ENCODE peak calls at places on chromosomes 6 and 20, in six cellular contexts. S is H1, Q is H9, I is trophoblast cell, A is IMR-90, V is mesenchymal stem cell. C is an unnamed sample.

GRCh38 chr6:17393335-17394191 is at the start of gene CAP2:
- DNase-seq in S (peak; percentile 83), Q (peak; percentile 86), I (peak; percentile 23), A (peak; percentile 59), V (peak; percentile 75), C (peak; percentile 75)

GRCh38 chr20:61220131-61220530 is 31.9 kb upstream of the CDH4 start:
- DNase-seq in S (no peak), Q (no peak), I (no peak), A (no peak), V (no peak), C (no peak)

GRCh38 chr6:89530982-89531381 is 98.0 kb downstream of the ANKRD6 start:
- DNase-seq in S (no peak), Q (no peak), I (no peak), A (no peak), V (no peak), C (no peak)

GRCh38 chr6:37965964-37966676 is 146.6 kb downstream of the ZFAND3 start:
- DNase-seq in S (no peak), Q (no peak), I (no peak), A (peak; percentile 48), V (no peak), C (no peak)

GRCh38 chr20:46327557-46327956 is 19.3 kb upstream of the CDH22 start:
- DNase-seq in S (no peak), Q (no peak), I (no peak), A (no peak), V (no peak), C (no peak)

GRCh38 chr6:8389034-8389818 is 46.1 kb downstream of the SLC35B3 start:
- DNase-seq in S (no peak), Q (no peak), I (no peak), A (no peak), V (no peak), C (peak; percentile 4)

GRCh38 chr6:157070403-157071107 is 252.8 kb downstream of the TMEM242 start:
- DNase-seq in S (no peak), Q (no peak), I (peak; percentile 6), A (no peak), V (no peak), C (no peak)

GRCh38 chr6:158207452-158207788 is 39.3 kb downstream of the GTF2H5 start:
- DNase-seq in S (no peak), Q (no peak), I (peak; percentile 84), A (peak; percentile 48), V (peak; percentile 37), C (no peak)

GRCh38 chr20:44084891-44085290 is 102.1 kb downstream of the JPH2 start:
- DNase-seq in S (no peak), Q (no peak), I (no peak), A (no peak), V (no peak), C (no peak)

GRCh38 chr6:112337209-112337638 is 9.9 kb upstream of the RFPL4B start:
- DNase-seq in S (peak; percentile 50), Q (peak; percentile 71), I (peak; percentile 44), A (peak; percentile 83), V (peak; percentile 81), C (peak; percentile 59)

GRCh38 chr6:116624036-116624805 is 7.9 kb downstream of the RSPH4A start:
- DNase-seq in S (no peak), Q (no peak), I (no peak), A (no peak), V (no peak), C (no peak)

GRCh38 chr6:105510746-105511145 is 107.9 kb upstream of the PREP start:
- DNase-seq in S (no peak), Q (no peak), I (no peak), A (peak; percentile 77), V (peak; percentile 76), C (no peak)

GRCh38 chr6:21227486-21227885 is 366.1 kb upstream of the SOX4 start:
- DNase-seq in S (no peak), Q (no peak), I (peak; percentile 63), A (peak; percentile 54), V (no peak), C (no peak)

GRCh38 chr6:132017921-132018320 is 66.7 kb upstream of the CCN2 start:
- DNase-seq in S (no peak), Q (no peak), I (no peak), A (no peak), V (no peak), C (no peak)

GRCh38 chr20:11373391-11373790 is 544.3 kb upstream of the BTBD3 start:
- DNase-seq in S (no peak), Q (no peak), I (no peak), A (no peak), V (no peak), C (no peak)

GRCh38 chr6:103872683-103873082 is 987.0 kb downstream of the HACE1 start:
- DNase-seq in S (no peak), Q (no peak), I (no peak), A (no peak), V (no peak), C (peak; percentile 32)

GRCh38 chr6:1325471-1326309 is 13.8 kb downstream of the FOXQ1 start:
- DNase-seq in S (no peak), Q (no peak), I (no peak), A (peak; percentile 93), V (peak; percentile 33), C (no peak)

GRCh38 chr20:21053002-21053762 is 53.0 kb downstream of the LINC00237 start:
- DNase-seq in S (peak; percentile 53), Q (no peak), I (no peak), A (no peak), V (no peak), C (no peak)

GRCh38 chr6:131917318-131917717 is 33.9 kb downstream of the CCN2 start:
- DNase-seq in S (no peak), Q (no peak), I (no peak), A (no peak), V (no peak), C (no peak)

GRCh38 chr20:23570178-23570577 is 1.9 kb upstream of the CST9L start:
- DNase-seq in S (no peak), Q (no peak), I (no peak), A (no peak), V (no peak), C (no peak)

DNA sequence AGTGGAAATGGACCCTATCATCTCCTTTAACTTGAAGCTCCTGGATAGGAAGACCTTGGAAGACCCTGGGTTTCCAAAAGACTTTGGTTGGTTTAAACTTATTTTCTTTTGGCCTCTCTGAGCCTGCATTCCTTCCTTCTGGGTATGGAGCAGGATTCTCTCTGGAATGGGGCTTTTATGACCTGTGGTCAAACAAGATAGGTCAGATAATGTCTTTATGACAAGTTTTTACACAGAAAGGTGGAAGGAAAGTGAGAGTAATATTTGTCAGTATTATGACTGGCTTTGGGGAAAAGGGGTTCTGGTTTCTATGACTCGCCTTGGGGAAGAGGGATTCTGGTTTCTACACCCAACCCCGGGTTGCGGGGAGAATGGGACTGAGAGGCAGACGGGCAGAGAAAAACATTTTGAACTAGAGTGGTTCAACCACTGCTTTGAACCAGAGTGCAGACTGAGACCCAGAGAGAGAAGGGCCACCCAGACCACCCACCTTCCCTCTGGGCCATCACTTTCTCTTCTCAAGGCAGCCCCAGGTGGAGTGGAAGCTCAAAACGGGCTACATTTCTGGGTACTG is 37.6 kb upstream of the KCNK5 start:
- DNase-seq in S (no peak), Q (no peak), I (no peak), A (no peak), V (no peak), C (no peak)
- H3K14ac ChIP-seq in S (no peak overlapping the region), Q (no peak overlapping the region), I (no peak overlapping the region), A (no peak overlapping the region), V (no peak overlapping the region), C (no peak overlapping the region)

GRCh38 chr6:167122041-167122826 is 662 bp upstream of the CCR6 start:
- DNase-seq in S (no peak), Q (no peak), I (no peak), A (no peak), V (no peak), C (no peak)

GRCh38 chr6:167121471-167121870 is 1.4 kb upstream of the CCR6 start:
- DNase-seq in S (no peak), Q (no peak), I (no peak), A (no peak), V (no peak), C (no peak)

GRCh38 chr6:167124753-167125152 is 1.9 kb downstream of the CCR6 start:
- DNase-seq in S (no peak), Q (no peak), I (no peak), A (no peak), V (no peak), C (no peak)

GRCh38 chr6:167125405-167125804 is 2.5 kb downstream of the CCR6 start:
- DNase-seq in S (no peak), Q (no peak), I (no peak), A (no peak), V (no peak), C (no peak)

DNA sequence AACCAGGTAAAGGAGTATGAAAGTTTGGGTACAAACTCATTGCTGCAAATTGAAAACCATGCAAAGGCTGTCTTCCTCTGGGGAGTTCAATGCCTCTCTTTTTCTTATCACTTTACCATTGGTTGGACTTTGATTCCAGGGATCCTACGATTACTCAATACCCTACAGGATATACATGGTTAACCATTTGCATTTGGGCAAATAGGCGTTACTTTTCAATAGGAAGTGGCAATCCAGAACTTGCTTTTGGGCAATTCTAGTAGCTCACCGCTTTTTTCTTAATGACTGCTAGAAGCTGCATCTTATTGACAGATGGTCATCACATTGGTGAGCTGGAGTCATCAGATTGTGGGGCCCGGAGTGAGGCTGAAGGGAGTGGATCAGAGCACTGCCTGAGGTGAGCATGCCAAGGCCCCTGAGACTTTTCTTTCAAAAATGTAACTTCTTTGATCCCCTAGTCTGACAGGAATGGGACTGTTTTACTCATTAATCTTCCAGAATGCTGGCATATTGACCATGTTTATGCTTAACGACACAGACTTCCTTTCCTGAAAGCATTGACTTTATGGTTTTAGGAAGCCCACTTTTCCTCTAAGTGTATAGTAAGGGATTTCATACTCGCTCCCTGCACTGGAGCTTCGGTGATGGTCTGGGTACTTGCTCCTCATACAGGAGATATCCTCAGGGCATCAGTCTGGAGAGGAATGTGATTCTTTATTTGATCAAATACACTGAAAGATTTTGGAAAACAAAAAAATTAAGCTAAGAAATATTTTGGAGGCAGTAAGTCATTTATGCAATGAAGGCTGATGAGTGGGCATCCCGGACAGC is at the start of gene CCR6:
- DNase-seq in S (no peak), Q (no peak), I (no peak), A (no peak), V (no peak), C (no peak)
- H3K9ac ChIP-seq in S (no peak within 1 kb of the TSS), Q (no peak within 1 kb of the TSS), I (no peak within 1 kb of the TSS), A (no peak within 1 kb of the TSS), V (no peak within 1 kb of the TSS), C (no peak within 1 kb of the TSS)

GRCh38 chr6:14826456-14826855 is 419.4 kb upstream of the JARID2 start:
- DNase-seq in S (no peak), Q (no peak), I (no peak), A (no peak), V (no peak), C (no peak)
- H2AFZ ChIP-seq in S (no peak overlapping the region), Q (no peak overlapping the region), I (no peak overlapping the region), A (no peak overlapping the region), V (no peak overlapping the region), C (no peak overlapping the region)

GRCh38 chr20:50388733-50389436 is 121.3 kb upstream of the PTPN1 start:
- DNase-seq in S (no peak), Q (no peak), I (no peak), A (no peak), V (no peak), C (no peak)

GRCh38 chr20:50387996-50388332 is 122.2 kb upstream of the PTPN1 start:
- DNase-seq in S (no peak), Q (no peak), I (no peak), A (no peak), V (no peak), C (no peak)

GRCh38 chr20:50385733-50386640 is 124.2 kb upstream of the PTPN1 start:
- DNase-seq in S (no peak), Q (no peak), I (no peak), A (peak; percentile 27), V (no peak), C (no peak)

GRCh38 chr20:50386641-50386960 is 123.6 kb upstream of the PTPN1 start:
- DNase-seq in S (no peak), Q (no peak), I (no peak), A (no peak), V (no peak), C (no peak)

GRCh38 chr20:50387218-50387995 is 122.8 kb upstream of the PTPN1 start:
- DNase-seq in S (no peak), Q (no peak), I (no peak), A (no peak), V (no peak), C (no peak)
- H3K14ac ChIP-seq in S (no peak overlapping the region), Q (no peak overlapping the region), I (no peak overlapping the region), A (no peak overlapping the region), V (no peak overlapping the region), C (no peak overlapping the region)